ENCODE peak calls at places on chromosomes 3 and 15, in six cellular contexts. One of them, this sample, is unnamed.

GRCh38 chr15:68763063-68763462 is 57.6 kb downstream of the ANP32A start:
- DNase-seq in left colon: no peak
- DNase-seq in activated CD4-positive, CD25-positive, alpha-beta regulatory T cell: no peak
- DNase-seq in KBM-7: no peak
- DNase-seq in globus pallidus: no peak
- DNase-seq in activated T-helper 2 cell treated with anti-CD3 and anti-CD28 coated beads, Interferon-gamma antibody, Interleukin-2, Interleukin-4, amounts not matched to agents 10 μg/mL and 5 μg/mL and 100 μg/mL, durations not matched to agents 14 hours and 24 hours and 36 hours: no peak
- DNase-seq in this sample: no peak

GRCh38 chr3:52036829-52037228 is 19.5 kb downstream of the DUSP7 start:
- DNase-seq in activated CD4-positive, CD25-positive, alpha-beta regulatory T cell: no peak
- DNase-seq in globus pallidus: no peak
- DNase-seq in KBM-7: no peak
- DNase-seq in left colon: no peak
- DNase-seq in activated T-helper 2 cell treated with anti-CD3 and anti-CD28 coated beads, Interferon-gamma antibody, Interleukin-2, Interleukin-4, amounts not matched to agents 10 μg/mL and 5 μg/mL and 100 μg/mL, durations not matched to agents 14 hours and 24 hours and 36 hours: no peak
- DNase-seq in this sample: no peak

GRCh38 chr3:173841334-173841733 is 443.8 kb downstream of the NLGN1 start:
- DNase-seq in activated CD4-positive, CD25-positive, alpha-beta regulatory T cell: no peak
- DNase-seq in globus pallidus: no peak
- DNase-seq in activated T-helper 2 cell treated with anti-CD3 and anti-CD28 coated beads, Interferon-gamma antibody, Interleukin-2, Interleukin-4, amounts not matched to agents 10 μg/mL and 5 μg/mL and 100 μg/mL, durations not matched to agents 14 hours and 24 hours and 36 hours: no peak
- DNase-seq in KBM-7: no peak
- DNase-seq in left colon: no peak
- DNase-seq in this sample: no peak

GRCh38 chr3:101311676-101312075 is 8.7 kb downstream of the IMPG2 start:
- DNase-seq in KBM-7: no peak
- DNase-seq in left colon: no peak
- DNase-seq in activated CD4-positive, CD25-positive, alpha-beta regulatory T cell: no peak
- DNase-seq in activated T-helper 2 cell treated with anti-CD3 and anti-CD28 coated beads, Interferon-gamma antibody, Interleukin-2, Interleukin-4, amounts not matched to agents 10 μg/mL and 5 μg/mL and 100 μg/mL, durations not matched to agents 14 hours and 24 hours and 36 hours: no peak
- DNase-seq in globus pallidus: no peak
- DNase-seq in this sample: no peak

GRCh38 chr15:90609254-90610185 is 79.8 kb downstream of the CRTC3 start:
- DNase-seq in KBM-7: no peak
- DNase-seq in left colon: no peak
- DNase-seq in globus pallidus: no peak
- DNase-seq in activated T-helper 2 cell treated with anti-CD3 and anti-CD28 coated beads, Interferon-gamma antibody, Interleukin-2, Interleukin-4, amounts not matched to agents 10 μg/mL and 5 μg/mL and 100 μg/mL, durations not matched to agents 14 hours and 24 hours and 36 hours: no peak
- DNase-seq in activated CD4-positive, CD25-positive, alpha-beta regulatory T cell: no peak
- DNase-seq in this sample: no peak

GRCh38 chr3:44171891-44172290 is 69.8 kb upstream of the TOPAZ1 start:
- DNase-seq in globus pallidus: no peak
- DNase-seq in KBM-7: no peak
- DNase-seq in left colon: no peak
- DNase-seq in activated T-helper 2 cell treated with anti-CD3 and anti-CD28 coated beads, Interferon-gamma antibody, Interleukin-2, Interleukin-4, amounts not matched to agents 10 μg/mL and 5 μg/mL and 100 μg/mL, durations not matched to agents 14 hours and 24 hours and 36 hours: no peak
- DNase-seq in activated CD4-positive, CD25-positive, alpha-beta regulatory T cell: no peak
- DNase-seq in this sample: no peak

GRCh38 chr15:67784057-67784781 is 41.1 kb upstream of the SKOR1 start:
- DNase-seq in activated T-helper 2 cell treated with anti-CD3 and anti-CD28 coated beads, Interferon-gamma antibody, Interleukin-2, Interleukin-4, amounts not matched to agents 10 μg/mL and 5 μg/mL and 100 μg/mL, durations not matched to agents 14 hours and 24 hours and 36 hours: no peak
- DNase-seq in KBM-7: peak
- DNase-seq in globus pallidus: no peak
- DNase-seq in activated CD4-positive, CD25-positive, alpha-beta regulatory T cell: no peak
- DNase-seq in left colon: peak
- DNase-seq in this sample: no peak

GRCh38 chr3:107271787-107272387 is 105.4 kb upstream of the CCDC54 start:
- DNase-seq in left colon: no peak
- DNase-seq in KBM-7: peak
- DNase-seq in globus pallidus: peak
- DNase-seq in activated CD4-positive, CD25-positive, alpha-beta regulatory T cell: no peak
- DNase-seq in activated T-helper 2 cell treated with anti-CD3 and anti-CD28 coated beads, Interferon-gamma antibody, Interleukin-2, Interleukin-4, amounts not matched to agents 10 μg/mL and 5 μg/mL and 100 μg/mL, durations not matched to agents 14 hours and 24 hours and 36 hours: no peak
- DNase-seq in this sample: peak

GRCh38 chr3:87145553-87145952 is 81.6 kb upstream of the CHMP2B start:
- DNase-seq in globus pallidus: peak
- DNase-seq in activated T-helper 2 cell treated with anti-CD3 and anti-CD28 coated beads, Interferon-gamma antibody, Interleukin-2, Interleukin-4, amounts not matched to agents 10 μg/mL and 5 μg/mL and 100 μg/mL, durations not matched to agents 14 hours and 24 hours and 36 hours: no peak
- DNase-seq in activated CD4-positive, CD25-positive, alpha-beta regulatory T cell: no peak
- DNase-seq in KBM-7: peak
- DNase-seq in left colon: no peak
- DNase-seq in this sample: peak

GRCh38 chr3:24615177-24615576 is 120.5 kb upstream of the THRB start:
- DNase-seq in globus pallidus: no peak
- DNase-seq in activated CD4-positive, CD25-positive, alpha-beta regulatory T cell: no peak
- DNase-seq in activated T-helper 2 cell treated with anti-CD3 and anti-CD28 coated beads, Interferon-gamma antibody, Interleukin-2, Interleukin-4, amounts not matched to agents 10 μg/mL and 5 μg/mL and 100 μg/mL, durations not matched to agents 14 hours and 24 hours and 36 hours: no peak
- DNase-seq in KBM-7: no peak
- DNase-seq in left colon: no peak
- DNase-seq in this sample: no peak

GRCh38 chr3:16059700-16060357 is 114.7 kb upstream of the GALNT15 start:
- DNase-seq in left colon: no peak
- DNase-seq in activated CD4-positive, CD25-positive, alpha-beta regulatory T cell: no peak
- DNase-seq in activated T-helper 2 cell treated with anti-CD3 and anti-CD28 coated beads, Interferon-gamma antibody, Interleukin-2, Interleukin-4, amounts not matched to agents 10 μg/mL and 5 μg/mL and 100 μg/mL, durations not matched to agents 14 hours and 24 hours and 36 hours: no peak
- DNase-seq in KBM-7: no peak
- DNase-seq in globus pallidus: no peak
- DNase-seq in this sample: no peak

GRCh38 chr15:49900036-49900435 is 219.0 kb downstream of the ATP8B4 start:
- DNase-seq in activated CD4-positive, CD25-positive, alpha-beta regulatory T cell: no peak
- DNase-seq in globus pallidus: peak
- DNase-seq in left colon: no peak
- DNase-seq in KBM-7: no peak
- DNase-seq in activated T-helper 2 cell treated with anti-CD3 and anti-CD28 coated beads, Interferon-gamma antibody, Interleukin-2, Interleukin-4, amounts not matched to agents 10 μg/mL and 5 μg/mL and 100 μg/mL, durations not matched to agents 14 hours and 24 hours and 36 hours: no peak
- DNase-seq in this sample: no peak

GRCh38 chr15:45187894-45188830 is at the start of gene SHF:
- DNase-seq in globus pallidus: no peak
- DNase-seq in activated T-helper 2 cell treated with anti-CD3 and anti-CD28 coated beads, Interferon-gamma antibody, Interleukin-2, Interleukin-4, amounts not matched to agents 10 μg/mL and 5 μg/mL and 100 μg/mL, durations not matched to agents 14 hours and 24 hours and 36 hours: peak
- DNase-seq in left colon: peak
- DNase-seq in activated CD4-positive, CD25-positive, alpha-beta regulatory T cell: peak
- DNase-seq in KBM-7: peak
- DNase-seq in this sample: peak

GRCh38 chr3:114706591-114707224 is 412.9 kb downstream of the TIGIT start:
- DNase-seq in globus pallidus: no peak
- DNase-seq in KBM-7: no peak
- DNase-seq in activated T-helper 2 cell treated with anti-CD3 and anti-CD28 coated beads, Interferon-gamma antibody, Interleukin-2, Interleukin-4, amounts not matched to agents 10 μg/mL and 5 μg/mL and 100 μg/mL, durations not matched to agents 14 hours and 24 hours and 36 hours: no peak
- DNase-seq in activated CD4-positive, CD25-positive, alpha-beta regulatory T cell: no peak
- DNase-seq in left colon: no peak
- DNase-seq in this sample: no peak

GRCh38 chr15:43900964-43901363 is 74.2 kb downstream of the WDR76 start:
- DNase-seq in activated T-helper 2 cell treated with anti-CD3 and anti-CD28 coated beads, Interferon-gamma antibody, Interleukin-2, Interleukin-4, amounts not matched to agents 10 μg/mL and 5 μg/mL and 100 μg/mL, durations not matched to agents 14 hours and 24 hours and 36 hours: no peak
- DNase-seq in globus pallidus: no peak
- DNase-seq in activated CD4-positive, CD25-positive, alpha-beta regulatory T cell: no peak
- DNase-seq in KBM-7: no peak
- DNase-seq in left colon: no peak
- DNase-seq in this sample: no peak

GRCh38 chr15:74792227-74793016 is 10.5 kb downstream of the CSK start:
- DNase-seq in globus pallidus: no peak
- DNase-seq in left colon: no peak
- DNase-seq in activated CD4-positive, CD25-positive, alpha-beta regulatory T cell: no peak
- DNase-seq in KBM-7: no peak
- DNase-seq in activated T-helper 2 cell treated with anti-CD3 and anti-CD28 coated beads, Interferon-gamma antibody, Interleukin-2, Interleukin-4, amounts not matched to agents 10 μg/mL and 5 μg/mL and 100 μg/mL, durations not matched to agents 14 hours and 24 hours and 36 hours: no peak
- DNase-seq in this sample: no peak

GRCh38 chr3:46221368-46221767 is 13.3 kb upstream of the CCR1 start:
- DNase-seq in activated T-helper 2 cell treated with anti-CD3 and anti-CD28 coated beads, Interferon-gamma antibody, Interleukin-2, Interleukin-4, amounts not matched to agents 10 μg/mL and 5 μg/mL and 100 μg/mL, durations not matched to agents 14 hours and 24 hours and 36 hours: no peak
- DNase-seq in left colon: no peak
- DNase-seq in KBM-7: peak
- DNase-seq in activated CD4-positive, CD25-positive, alpha-beta regulatory T cell: no peak
- DNase-seq in globus pallidus: no peak
- DNase-seq in this sample: no peak

GRCh38 chr15:77440378-77440999 is 19.8 kb downstream of the HMG20A start:
- DNase-seq in KBM-7: no peak
- DNase-seq in left colon: no peak
- DNase-seq in activated T-helper 2 cell treated with anti-CD3 and anti-CD28 coated beads, Interferon-gamma antibody, Interleukin-2, Interleukin-4, amounts not matched to agents 10 μg/mL and 5 μg/mL and 100 μg/mL, durations not matched to agents 14 hours and 24 hours and 36 hours: no peak
- DNase-seq in globus pallidus: no peak
- DNase-seq in activated CD4-positive, CD25-positive, alpha-beta regulatory T cell: no peak
- DNase-seq in this sample: no peak

GRCh38 chr15:74387988-74388955 is 20.8 kb upstream of the CYP11A1 start:
- DNase-seq in activated CD4-positive, CD25-positive, alpha-beta regulatory T cell: no peak
- DNase-seq in globus pallidus: no peak
- DNase-seq in left colon: no peak
- DNase-seq in KBM-7: no peak
- DNase-seq in activated T-helper 2 cell treated with anti-CD3 and anti-CD28 coated beads, Interferon-gamma antibody, Interleukin-2, Interleukin-4, amounts not matched to agents 10 μg/mL and 5 μg/mL and 100 μg/mL, durations not matched to agents 14 hours and 24 hours and 36 hours: no peak
- DNase-seq in this sample: no peak

GRCh38 chr3:149067792-149068352 is 18.5 kb downstream of the HLTF start:
- DNase-seq in activated CD4-positive, CD25-positive, alpha-beta regulatory T cell: no peak
- DNase-seq in globus pallidus: no peak
- DNase-seq in KBM-7: no peak
- DNase-seq in left colon: no peak
- DNase-seq in activated T-helper 2 cell treated with anti-CD3 and anti-CD28 coated beads, Interferon-gamma antibody, Interleukin-2, Interleukin-4, amounts not matched to agents 10 μg/mL and 5 μg/mL and 100 μg/mL, durations not matched to agents 14 hours and 24 hours and 36 hours: no peak
- DNase-seq in this sample: no peak

This sample was measured in putamen.